ENCODE peak calls at places on chromosomes 4 and X, in four cellular contexts. R, C, E and P are unnamed samples.

GRCh38 chr4:54626113-54626512 is 31.6 kb upstream of the KIT start:
- DNase-seq in R (no peak), C (no peak), E (no peak), P (no peak)

GRCh38 chrX:149470960-149471359 is 34.1 kb downstream of the IDS start:
- DNase-seq in R (peak), C (no peak), E (peak), P (peak)

GRCh38 chrX:10608099-10608498 is 12.3 kb downstream of the MID1 start:
- DNase-seq in R (no peak), C (no peak), E (no peak), P (peak)

GRCh38 chrX:72712094-72712755 is 1.9 kb downstream of the PHKA1 start:
- DNase-seq in R (no peak), C (no peak), E (no peak), P (peak)

GRCh38 chr4:142475663-142476062 is 370.4 kb downstream of the INPP4B start:
- DNase-seq in R (no peak), C (no peak), E (no peak), P (peak)

GRCh38 chrX:55379396-55379795 is 72.5 kb upstream of the MAGEH1 start:
- DNase-seq in R (no peak), C (no peak), E (no peak), P (no peak)

GRCh38 chrX:154458116-154458953 is at the start of gene PLXNA3:
- DNase-seq in R (peak), C (no peak), E (peak), P (no peak)

GRCh38 chr4:173448103-173448502 is 49.2 kb upstream of the SCRG1 start:
- DNase-seq in R (no peak), C (no peak), E (no peak), P (peak)

GRCh38 chr4:144709159-144709558 is 63.2 kb downstream of the HHIP start:
- DNase-seq in R (no peak), C (no peak), E (no peak), P (peak)

GRCh38 chrX:78945186-78945912 is at the start of gene P2RY10:
- DNase-seq in R (no peak), C (peak), E (no peak), P (no peak)

GRCh38 chrX:39903343-39903742 is 194.4 kb downstream of the BCOR start:
- DNase-seq in R (no peak), C (no peak), E (no peak), P (peak)

GRCh38 chr4:84887824-84888223 is 78.7 kb downstream of the WDFY3 start:
- DNase-seq in R (no peak), C (no peak), E (no peak), P (peak)

GRCh38 chrX:49155243-49155899 is 7.2 kb upstream of the MAGIX start:
- DNase-seq in R (peak), C (no peak), E (peak), P (peak)

GRCh38 chr4:80340036-80340435 is 4.5 kb downstream of the CFAP299 start:
- DNase-seq in R (no peak), C (no peak), E (no peak), P (peak)

GRCh38 chrX:12802741-12803140 is 11.5 kb downstream of the PRPS2 start:
- DNase-seq in R (no peak), C (no peak), E (no peak), P (no peak)

GRCh38 chrX:153772608-153773217 is 8.1 kb upstream of the SRPK3 start:
- DNase-seq in R (no peak), C (no peak), E (no peak), P (no peak)

GRCh38 chr4:7805533-7806079 is 134.1 kb downstream of the AFAP1 start:
- DNase-seq in R (no peak), C (no peak), E (no peak), P (peak)

GRCh38 chr4:162894387-162894786 is 272.3 kb downstream of the NAF1 start:
- DNase-seq in R (no peak), C (no peak), E (no peak), P (no peak)

GRCh38 chr4:181319629-181320028 is 923.6 kb upstream of the TENM3 start:
- DNase-seq in R (no peak), C (no peak), E (no peak), P (no peak)

GRCh38 chrX:119067023-119067739 is 5.6 kb upstream of the CT47C1 start:
- DNase-seq in R (peak), C (no peak), E (peak), P (peak)

GRCh38 chrX:39418936-39419659 is 617.8 kb downstream of the MID1IP1 start:
- DNase-seq in R (no peak), C (no peak), E (no peak), P (no peak)

GRCh38 chrX:130024127-130024526 is 41.7 kb downstream of the BCORL1 start:
- DNase-seq in R (peak), C (peak), E (peak), P (peak)

GRCh38 chr4:65510976-65511375 is 159.3 kb downstream of the EPHA5 start:
- DNase-seq in R (no peak), C (no peak), E (no peak), P (no peak)

GRCh38 chrX:39541881-39542280 is 555.9 kb downstream of the BCOR start:
- DNase-seq in R (no peak), C (no peak), E (no peak), P (no peak)

GRCh38 chrX:150092549-150092948 is 154.3 kb upstream of the EOLA2 start:
- DNase-seq in R (no peak), C (no peak), E (no peak), P (no peak)

GRCh38 chr4:26839016-26839415 is 21.6 kb upstream of the STIM2 start:
- DNase-seq in R (no peak), C (no peak), E (no peak), P (peak)

GRCh38 chrX:71823391-71824057 is 60.4 kb downstream of the CXorf49B start:
- DNase-seq in R (no peak), C (no peak), E (no peak), P (no peak)

GRCh38 chr4:77418333-77418732 is 187.3 kb upstream of the CXCL13 start:
- DNase-seq in R (no peak), C (no peak), E (no peak), P (no peak)

GRCh38 chr4:42284030-42284429 is 113.3 kb upstream of the SHISA3 start:
- DNase-seq in R (no peak), C (no peak), E (no peak), P (no peak)

GRCh38 chr4:42280327-42281095 is 116.8 kb upstream of the SHISA3 start:
- DNase-seq in R (peak), C (no peak), E (no peak), P (peak)

GRCh38 chr4:42281324-42282020 is 115.8 kb upstream of the SHISA3 start:
- DNase-seq in R (no peak), C (peak), E (no peak), P (no peak)

GRCh38 chr4:42278709-42279324 is 118.5 kb upstream of the SHISA3 start:
- DNase-seq in R (no peak), C (no peak), E (no peak), P (no peak)

DNA sequence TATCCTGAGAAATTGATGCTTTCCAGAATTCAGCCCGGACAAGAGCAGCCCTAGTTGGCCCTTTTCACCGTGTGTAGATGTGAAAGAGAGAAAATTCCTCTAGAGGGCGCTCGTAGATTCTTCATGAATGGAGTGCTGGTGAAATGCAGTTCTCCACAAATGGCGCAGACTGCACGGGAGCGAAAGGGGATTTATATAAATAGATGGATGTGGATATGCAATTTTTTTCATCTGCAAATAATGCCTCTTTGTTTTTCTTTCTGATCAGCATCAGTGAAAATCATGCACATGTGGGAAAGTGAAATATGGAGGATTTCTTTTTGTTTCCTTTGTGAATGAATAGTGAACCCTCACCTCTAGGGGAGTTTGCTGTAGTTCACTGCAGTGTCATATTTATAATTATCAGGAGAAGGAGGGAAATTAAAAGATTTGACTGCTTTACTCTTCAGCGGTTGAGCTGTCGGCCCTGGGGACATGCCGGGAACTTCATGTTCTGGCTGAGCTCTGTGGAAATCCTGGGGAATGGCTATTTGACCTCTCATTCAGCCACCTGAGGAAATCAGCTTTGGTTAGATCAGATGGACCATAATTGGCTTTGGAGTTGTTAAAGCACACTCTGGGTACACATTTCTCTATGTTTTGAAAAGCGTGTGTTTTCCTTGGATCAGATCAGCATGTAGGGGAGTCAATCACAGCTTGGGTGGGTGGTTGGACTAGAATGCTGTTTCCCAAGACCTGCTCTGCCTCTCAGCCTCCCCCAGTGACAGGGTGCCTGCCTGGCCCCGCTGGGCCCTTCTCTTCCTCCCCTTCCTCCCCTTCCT is 115.0 kb upstream of the SHISA3 start:
- DNase-seq in R (peak), C (peak), E (peak), P (peak)
- TF ChIP-seq CHD1 in R (no peak), C (no peak), E (no peak), P (no peak)

GRCh38 chr4:101262683-101263082 is 84.6 kb downstream of the PPP3CA start:
- DNase-seq in R (no peak), C (no peak), E (no peak), P (no peak)

GRCh38 chr4:101264993-101265815 is 82.1 kb downstream of the PPP3CA start:
- DNase-seq in R (no peak), C (no peak), E (no peak), P (no peak)

GRCh38 chr4:101259876-101260275 is 87.5 kb downstream of the PPP3CA start:
- DNase-seq in R (no peak), C (peak), E (no peak), P (peak)

GRCh38 chr4:101265816-101266172 is 81.5 kb downstream of the PPP3CA start:
- DNase-seq in R (no peak), C (no peak), E (no peak), P (no peak)

DNA sequence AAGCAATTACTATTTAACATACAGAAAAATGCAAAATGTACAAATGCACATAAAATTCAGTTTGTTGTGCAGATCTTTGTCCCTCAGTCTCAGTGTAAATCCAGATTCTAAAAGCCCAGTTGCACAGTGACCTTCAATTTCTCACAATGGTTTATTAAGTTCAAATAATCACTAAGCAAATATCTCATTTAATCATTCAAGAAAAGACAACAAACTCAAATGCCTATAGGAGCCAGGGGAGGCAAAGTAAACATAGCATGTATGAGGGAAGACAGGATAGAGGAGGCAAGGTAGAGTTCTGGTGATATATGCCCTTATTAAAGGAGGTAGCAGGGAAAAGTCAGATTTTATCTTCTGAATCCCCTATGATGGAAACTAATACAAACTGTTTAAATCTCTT is 82.8 kb downstream of the PPP3CA start:
- DNase-seq in R (no peak), C (no peak), E (no peak), P (no peak)
- TF ChIP-seq RFX5 in R (no peak), C (no peak), E (no peak), P (no peak)

GRCh38 chr4:1029957-1030520 is 18.6 kb downstream of the FGFRL1 start:
- DNase-seq in R (peak), C (no peak), E (peak), P (no peak)
- TF ChIP-seq CHD1 in R (no peak), C (no peak), E (no peak), P (no peak)

GRCh38 chr4:119490335-119490734 is 138.3 kb downstream of the PDE5A start:
- DNase-seq in R (no peak), C (no peak), E (no peak), P (peak)
- TF ChIP-seq RFX5 in R (no peak), C (no peak), E (no peak), P (no peak)

GRCh38 chr4:83113429-83113786 is 1.1 kb downstream of the PLAC8 start:
- DNase-seq in R (no peak), C (no peak), E (no peak), P (no peak)
- TF ChIP-seq CHD1 in R (no peak), C (no peak), E (no peak), P (no peak)

GRCh38 chr4:61308033-61308432 is 107.9 kb downstream of the ADGRL3 start:
- DNase-seq in R (no peak), C (no peak), E (no peak), P (no peak)

GRCh38 chr4:61309616-61310015 is 109.5 kb downstream of the ADGRL3 start:
- DNase-seq in R (no peak), C (no peak), E (no peak), P (no peak)

GRCh38 chr4:61312526-61312925 is 112.4 kb downstream of the ADGRL3 start:
- DNase-seq in R (no peak), C (no peak), E (no peak), P (peak)
- TF ChIP-seq RFX5 in R (no peak), C (no peak), E (no peak), P (no peak)

DNA sequence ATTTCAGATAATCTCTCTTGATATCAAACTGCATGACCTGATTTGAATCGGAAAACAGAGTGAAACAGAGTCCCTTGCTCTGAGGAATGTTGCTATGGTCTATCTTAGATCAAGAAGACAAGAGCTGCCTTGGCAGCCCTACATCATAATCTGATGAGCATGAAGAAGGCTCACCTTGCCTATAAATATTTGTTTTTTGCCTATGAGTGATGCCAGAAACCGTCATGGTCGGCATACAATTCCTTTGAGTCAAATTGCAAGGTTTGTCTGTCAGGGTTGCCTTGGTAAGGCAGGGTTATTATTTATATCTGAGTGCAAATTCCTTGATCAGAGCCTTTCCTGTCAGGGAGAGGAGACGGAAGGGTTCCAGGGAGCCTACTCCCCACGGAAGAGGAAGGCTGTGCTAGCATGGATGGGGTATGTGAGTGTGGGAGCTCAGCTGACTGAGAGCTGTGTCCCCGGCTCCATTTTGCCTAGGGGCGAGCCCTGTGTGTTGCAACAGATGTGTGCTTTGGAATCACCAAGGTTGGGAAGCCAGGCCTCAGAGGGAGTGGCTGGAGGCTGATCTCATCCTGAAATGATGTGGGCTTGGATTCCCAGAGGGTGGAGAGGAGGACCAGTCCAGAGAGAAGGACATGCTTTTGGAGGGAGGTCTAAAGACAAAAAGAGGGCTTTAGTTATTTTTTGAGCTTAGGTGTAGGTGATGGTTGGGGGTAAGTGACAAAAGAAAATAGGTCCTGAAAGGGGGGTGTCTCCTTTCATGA is 43.6 kb downstream of the RTL9 start:
- DNase-seq in R (peak), C (no peak), E (no peak), P (peak)
- TF ChIP-seq CHD1 in R (no peak), C (no peak), E (no peak), P (no peak)